ENCODE peak calls at places on chromosome 1, in four cellular contexts. One of them, this sample, is unnamed.

GRCh38 chr1:3011127-3011526 is 10.1 kb upstream of the ACTRT2 start:
- DNase-seq in tibial artery: peak
- DNase-seq in CD8-positive, alpha-beta T cell: no peak
- DNase-seq in coronary artery: no peak
- DNase-seq in this sample: no peak

GRCh38 chr1:112508242-112509004 is at the start of gene WNT2B:
- DNase-seq in coronary artery: no peak
- DNase-seq in CD8-positive, alpha-beta T cell: peak
- DNase-seq in tibial artery: no peak
- DNase-seq in this sample: no peak

GRCh38 chr1:239387304-239388231 is 1.2 kb downstream of the CHRM3 start:
- DNase-seq in tibial artery: no peak
- DNase-seq in coronary artery: no peak
- DNase-seq in CD8-positive, alpha-beta T cell: no peak
- DNase-seq in this sample: no peak

GRCh38 chr1:202237052-202237451 is 43.5 kb downstream of the LGR6 start:
- DNase-seq in tibial artery: peak
- DNase-seq in CD8-positive, alpha-beta T cell: no peak
- DNase-seq in coronary artery: peak
- DNase-seq in this sample: no peak

GRCh38 chr1:227774051-227774720 is 39.0 kb downstream of the SNAP47 start:
- DNase-seq in CD8-positive, alpha-beta T cell: peak
- DNase-seq in coronary artery: no peak
- DNase-seq in tibial artery: no peak
- DNase-seq in this sample: no peak

GRCh38 chr1:94614168-94614815 is 72.7 kb upstream of the F3 start:
- DNase-seq in CD8-positive, alpha-beta T cell: no peak
- DNase-seq in tibial artery: no peak
- DNase-seq in coronary artery: no peak
- DNase-seq in this sample: no peak

GRCh38 chr1:44031051-44031899 is at the start of gene SLC6A9:
- DNase-seq in CD8-positive, alpha-beta T cell: peak
- DNase-seq in coronary artery: peak
- DNase-seq in tibial artery: peak
- DNase-seq in this sample: peak

GRCh38 chr1:59879556-59879955 is 47.0 kb downstream of the CYP2J2 start:
- DNase-seq in tibial artery: peak
- DNase-seq in CD8-positive, alpha-beta T cell: peak
- DNase-seq in coronary artery: no peak
- DNase-seq in this sample: peak

GRCh38 chr1:218430346-218430745 is 85.2 kb downstream of the TGFB2 start:
- DNase-seq in tibial artery: no peak
- DNase-seq in coronary artery: no peak
- DNase-seq in CD8-positive, alpha-beta T cell: no peak
- DNase-seq in this sample: no peak

GRCh38 chr1:83725735-83726360 is 273.1 kb downstream of the TTLL7 start:
- DNase-seq in CD8-positive, alpha-beta T cell: no peak
- DNase-seq in coronary artery: no peak
- DNase-seq in tibial artery: no peak
- DNase-seq in this sample: no peak

DNA sequence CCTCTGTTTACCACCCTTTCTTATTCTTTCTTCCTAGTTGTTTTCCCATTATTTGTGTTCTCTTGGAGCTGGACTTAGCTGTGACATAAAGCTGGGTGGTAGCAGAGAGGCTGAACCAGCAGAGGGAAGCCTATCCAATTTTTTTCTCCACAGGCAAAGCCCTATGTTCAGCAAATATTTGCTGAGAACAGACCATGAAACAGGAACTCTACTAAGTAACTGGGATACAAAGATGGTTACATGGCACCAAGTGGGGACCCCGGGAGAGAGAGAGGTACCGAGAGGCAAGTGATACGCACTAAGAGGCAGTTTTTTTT is 6.6 kb downstream of the CFAP141 start:
- DNase-seq in coronary artery: no peak
- DNase-seq in CD8-positive, alpha-beta T cell: no peak
- DNase-seq in tibial artery: no peak
- DNase-seq in this sample: no peak
- TF ChIP-seq CTCF in coronary artery: no peak
- TF ChIP-seq CTCF in CD8-positive, alpha-beta T cell: no peak
- TF ChIP-seq CTCF in tibial artery: no peak
- TF ChIP-seq CTCF in this sample: peak

GRCh38 chr1:37323486-37324377 is 150.6 kb upstream of the ZC3H12A start:
- DNase-seq in tibial artery: no peak
- DNase-seq in CD8-positive, alpha-beta T cell: no peak
- DNase-seq in coronary artery: no peak
- DNase-seq in this sample: no peak

GRCh38 chr1:37315236-37315870 is 159.0 kb upstream of the ZC3H12A start:
- DNase-seq in CD8-positive, alpha-beta T cell: no peak
- DNase-seq in tibial artery: no peak
- DNase-seq in coronary artery: no peak
- DNase-seq in this sample: no peak

GRCh38 chr1:37319284-37319683 is 155.1 kb upstream of the ZC3H12A start:
- DNase-seq in tibial artery: no peak
- DNase-seq in CD8-positive, alpha-beta T cell: no peak
- DNase-seq in coronary artery: no peak
- DNase-seq in this sample: no peak

GRCh38 chr1:37317870-37318431 is 156.4 kb upstream of the ZC3H12A start:
- DNase-seq in tibial artery: no peak
- DNase-seq in coronary artery: no peak
- DNase-seq in CD8-positive, alpha-beta T cell: no peak
- DNase-seq in this sample: no peak

DNA sequence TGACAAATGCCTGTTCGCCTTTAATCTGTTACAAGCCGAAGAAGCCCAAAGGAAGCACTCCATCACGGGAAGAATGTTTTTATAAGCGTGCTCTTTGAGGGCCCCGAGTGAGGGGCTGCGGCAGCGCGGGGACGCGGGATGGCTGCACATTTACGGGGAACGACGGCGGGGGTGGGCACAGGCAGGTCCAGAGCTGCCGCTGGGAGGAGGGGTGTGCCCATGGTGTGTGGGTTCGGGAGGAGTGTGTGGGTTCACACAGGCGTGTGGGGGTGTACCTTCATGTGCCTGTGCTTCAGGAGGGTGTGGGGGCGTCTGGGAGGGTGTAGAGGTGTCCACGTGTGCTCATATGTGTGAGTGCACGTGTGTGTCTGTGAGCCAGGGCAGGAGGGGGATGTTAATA is 155.9 kb upstream of the ZC3H12A start:
- DNase-seq in tibial artery: no peak
- DNase-seq in CD8-positive, alpha-beta T cell: no peak
- DNase-seq in coronary artery: no peak
- DNase-seq in this sample: no peak
- H3K4me3 ChIP-seq in tibial artery: no peak
- H3K4me3 ChIP-seq in CD8-positive, alpha-beta T cell: no peak
- H3K4me3 ChIP-seq in coronary artery: peak
- H3K4me3 ChIP-seq in this sample: no peak

GRCh38 chr1:89821322-89822108 is 683 bp downstream of the LRRC8D start:
- DNase-seq in coronary artery: peak
- DNase-seq in CD8-positive, alpha-beta T cell: peak
- DNase-seq in tibial artery: no peak
- DNase-seq in this sample: no peak
- TF ChIP-seq CTCF in coronary artery: no peak
- TF ChIP-seq CTCF in CD8-positive, alpha-beta T cell: no peak
- TF ChIP-seq CTCF in tibial artery: no peak
- TF ChIP-seq CTCF in this sample: no peak

DNA sequence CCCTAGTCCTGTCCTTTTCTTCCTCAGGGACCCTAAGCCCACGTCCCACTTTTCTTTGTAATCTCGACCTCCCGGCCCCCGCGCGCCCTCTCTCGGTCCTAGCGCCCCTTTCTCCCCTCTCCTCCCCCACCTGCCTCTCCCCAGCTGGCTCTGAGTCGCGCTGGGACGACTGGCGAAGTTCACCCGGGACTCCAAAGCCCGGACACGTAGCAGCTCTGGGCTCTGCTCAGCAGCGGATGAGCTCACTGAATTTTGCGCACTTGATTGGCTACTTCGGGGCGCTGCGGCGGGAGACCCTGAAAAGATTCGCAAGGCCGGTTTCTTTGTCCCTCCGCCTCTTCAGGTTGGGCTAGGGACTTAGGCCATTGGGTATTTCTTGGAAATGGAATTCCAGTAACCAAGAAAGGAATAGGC is 16.3 kb upstream of the ACKR1 start:
- DNase-seq in tibial artery: no peak
- DNase-seq in CD8-positive, alpha-beta T cell: no peak
- DNase-seq in coronary artery: no peak
- DNase-seq in this sample: no peak
- H3K4me3 ChIP-seq in tibial artery: peak
- H3K4me3 ChIP-seq in CD8-positive, alpha-beta T cell: no peak
- H3K4me3 ChIP-seq in coronary artery: peak
- H3K4me3 ChIP-seq in this sample: no peak